ENCODE peak calls at places on chromosome 13, in eight cellular contexts. T is ureter; C is WTC11; K is esophagus squamous epithelium; H is RPMI8226; P is activated CD8-positive, alpha-beta memory T cell treated with anti-CD3 and anti-CD28 coated beads, Interleukin-2, amount 50 U/mL, for 48 hours; A is stimulated activated CD8-positive, alpha-beta memory T cell treated with anti-CD3 and anti-CD28 coated beads, Interleukin-15, amount 100 ng/mL, for 1 hour; D is mesothelial cell of epicardium. G is an unnamed sample.

GRCh38 chr13:106471957-106472543 is 63.4 kb downstream of the EFNB2 start:
- DNase-seq in C (peak), D (peak), A (no peak), H (peak), K (no peak), T (peak), P (no peak), G (peak)

GRCh38 chr13:57470491-57470890 is 161.1 kb upstream of the PCDH17 start:
- DNase-seq in K (no peak), P (no peak), C (no peak), T (no peak), A (no peak), D (no peak), H (no peak), G (no peak)

GRCh38 chr13:32881074-32881791 is 135.0 kb upstream of the KL start:
- DNase-seq in H (no peak), T (no peak), K (no peak), C (no peak), A (no peak), P (no peak), D (no peak), G (no peak)

GRCh38 chr13:114261328-114261965 is 20.0 kb upstream of the UPF3A start:
- DNase-seq in D (no peak), C (no peak), P (no peak), H (no peak), K (no peak), A (no peak), T (no peak), G (no peak)

GRCh38 chr13:112943309-112944125 is 25.5 kb upstream of the MCF2L start:
- DNase-seq in K (no peak), P (peak), D (peak), A (no peak), T (no peak), H (no peak), C (peak), G (peak)

GRCh38 chr13:79423801-79424642 is 18.0 kb upstream of the RBM26 start:
- DNase-seq in P (no peak), T (no peak), C (no peak), A (no peak), D (no peak), H (peak), K (no peak), G (no peak)

GRCh38 chr13:35794734-35795389 is 318.4 kb upstream of the MAB21L1 start:
- DNase-seq in K (no peak), A (no peak), T (no peak), P (no peak), H (no peak), D (no peak), C (no peak), G (no peak)

GRCh38 chr13:93118081-93118615 is 108.5 kb upstream of the GPC6 start:
- DNase-seq in A (no peak), C (no peak), K (no peak), T (no peak), D (no peak), P (no peak), H (no peak), G (no peak)

GRCh38 chr13:41563501-41564001 is 106.2 kb downstream of the RGCC start:
- DNase-seq in A (no peak), C (no peak), T (no peak), K (no peak), H (no peak), P (no peak), D (no peak), G (no peak)

GRCh38 chr13:80755925-80756324 is 415.0 kb upstream of the SPRY2 start:
- DNase-seq in D (no peak), K (no peak), C (no peak), P (no peak), A (no peak), T (no peak), H (no peak), G (no peak)

GRCh38 chr13:89783221-89783755 is 1564.2 kb upstream of the MIR17HG start:
- DNase-seq in H (no peak), K (no peak), D (no peak), C (no peak), T (no peak), A (no peak), P (no peak), G (no peak)

G was measured in Peyer's patch.